ENCODE peak calls at places on chromosome 20, in four cellular contexts. D, R, H and L are unnamed samples.

GRCh38 chr20:4853004-4853403 is 131.3 kb downstream of the PRND start:
- DNase-seq in H (no peak), D (no peak), R (no peak), L (no peak)

GRCh38 chr20:14921546-14921945 is 584.1 kb upstream of the FLRT3 start:
- DNase-seq in R (no peak), D (no peak), H (no peak), L (no peak)

GRCh38 chr20:36644032-36644712 is 1.8 kb downstream of the SLA2 start:
- DNase-seq in D (no peak), R (no peak), H (no peak), L (no peak)

GRCh38 chr20:17315491-17316231 is 88.8 kb downstream of the PCSK2 start:
- DNase-seq in H (no peak), D (no peak), R (no peak), L (no peak)

GRCh38 chr20:46118481-46119020 is 437 bp downstream of the CD40 start:
- DNase-seq in H (no peak), D (no peak), R (no peak), L (no peak)

GRCh38 chr20:13960119-13960518 is 30.3 kb downstream of the SEL1L2 start:
- DNase-seq in R (no peak), D (no peak), H (no peak), L (no peak)

GRCh38 chr20:57566399-57566798 is 5.5 kb downstream of the PCK1 start:
- DNase-seq in H (no peak), R (no peak), D (no peak), L (no peak)

GRCh38 chr20:32201296-32201976 is 6.1 kb downstream of the PLAGL2 start:
- DNase-seq in D (no peak), R (no peak), H (no peak), L (no peak)

GRCh38 chr20:51092238-51092822 is 69.4 kb upstream of the KCNG1 start:
- DNase-seq in H (no peak), R (no peak), D (no peak), L (no peak)

GRCh38 chr20:54103067-54103761 is 32.8 kb upstream of the BCAS1 start:
- DNase-seq in R (no peak), H (peak; percentile 69), D (peak; percentile 80), L (peak; percentile 34)

GRCh38 chr20:23641936-23642751 is 4.4 kb upstream of the CST3 start:
- DNase-seq in H (no peak), D (no peak), R (no peak), L (no peak)

GRCh38 chr20:51979226-51979625 is 176.9 kb upstream of the SALL4 start:
- DNase-seq in D (no peak), R (no peak), H (no peak), L (no peak)

GRCh38 chr20:48800227-48800626 is 27.6 kb downstream of the PREX1 start:
- DNase-seq in R (no peak), H (no peak), D (no peak), L (no peak)

GRCh38 chr20:16491277-16491912 is 81.9 kb downstream of the KIF16B start:
- DNase-seq in D (no peak), R (peak; percentile 1), H (no peak), L (no peak)

GRCh38 chr20:10653593-10654288 is 20.1 kb downstream of the JAG1 start:
- DNase-seq in R (peak; percentile 50), H (no peak), D (no peak), L (no peak)

GRCh38 chr20:31555203-31555602 is 41.0 kb downstream of the HM13 start:
- DNase-seq in R (no peak), H (no peak), D (no peak), L (no peak)

GRCh38 chr20:49187330-49188100 is 619 bp downstream of the STAU1 start:
- DNase-seq in H (peak; percentile 42), D (peak; percentile 13), R (no peak), L (peak; percentile 41)

GRCh38 chr20:46894971-46895905 is 595 bp downstream of the EYA2 start:
- DNase-seq in R (no peak), H (no peak), D (no peak), L (no peak)

GRCh38 chr20:31602779-31603441 is 2.2 kb upstream of the ID1 start:
- DNase-seq in H (no peak), R (peak; percentile 51), D (peak; percentile 81), L (no peak)

GRCh38 chr20:15900443-15900842 is 672.8 kb downstream of the KIF16B start:
- DNase-seq in D (no peak), H (no peak), R (no peak), L (no peak)

GRCh38 chr20:44224651-44225050 is 14.1 kb upstream of the OSER1 start:
- DNase-seq in R (no peak), H (no peak), D (no peak), L (no peak)

GRCh38 chr20:44287272-44288097 is 23.5 kb downstream of the FITM2 start:
- DNase-seq in H (no peak), R (no peak), D (no peak), L (no peak)

GRCh38 chr20:23441850-23442313 is 2.4 kb downstream of the CSTL1 start:
- DNase-seq in H (peak; percentile 70), D (peak; percentile 57), R (peak; percentile 43), L (peak; percentile 57)

GRCh38 chr20:9359561-9360308 is 154.7 kb upstream of the LAMP5 start:
- DNase-seq in D (peak; percentile 3), H (peak; percentile 13), R (no peak), L (no peak)

GRCh38 chr20:8853805-8854338 is 215.0 kb upstream of the PLCB4 start:
- DNase-seq in R (peak; percentile 5), D (peak; percentile 30), H (peak; percentile 39), L (peak; percentile 27)

GRCh38 chr20:46709459-46710148 is at the start of gene SLC2A10:
- DNase-seq in D (no peak), R (no peak), H (peak; percentile 47), L (no peak)

GRCh38 chr20:20273281-20273680 is 94.6 kb upstream of the INSM1 start:
- DNase-seq in R (no peak), H (no peak), D (no peak), L (no peak)

GRCh38 chr20:22320245-22320915 is 264.0 kb downstream of the FOXA2 start:
- DNase-seq in H (no peak), D (no peak), R (no peak), L (no peak)
- TF ChIP-seq SPI1 in H (no peak), D (no peak), R (no peak), L (no peak)

GRCh38 chr20:41183831-41184230 is 46.5 kb downstream of the PLCG1 start:
- DNase-seq in D (no peak), R (no peak), H (no peak), L (no peak)

GRCh38 chr20:41187668-41188067 is 50.3 kb downstream of the PLCG1 start:
- DNase-seq in R (no peak), H (no peak), D (no peak), L (no peak)

GRCh38 chr20:41182296-41183212 is 45.2 kb downstream of the PLCG1 start:
- DNase-seq in D (no peak), H (no peak), R (no peak), L (no peak)

GRCh38 chr20:41183391-41183790 is 46.0 kb downstream of the PLCG1 start:
- DNase-seq in H (no peak), D (no peak), R (no peak), L (no peak)

DNA sequence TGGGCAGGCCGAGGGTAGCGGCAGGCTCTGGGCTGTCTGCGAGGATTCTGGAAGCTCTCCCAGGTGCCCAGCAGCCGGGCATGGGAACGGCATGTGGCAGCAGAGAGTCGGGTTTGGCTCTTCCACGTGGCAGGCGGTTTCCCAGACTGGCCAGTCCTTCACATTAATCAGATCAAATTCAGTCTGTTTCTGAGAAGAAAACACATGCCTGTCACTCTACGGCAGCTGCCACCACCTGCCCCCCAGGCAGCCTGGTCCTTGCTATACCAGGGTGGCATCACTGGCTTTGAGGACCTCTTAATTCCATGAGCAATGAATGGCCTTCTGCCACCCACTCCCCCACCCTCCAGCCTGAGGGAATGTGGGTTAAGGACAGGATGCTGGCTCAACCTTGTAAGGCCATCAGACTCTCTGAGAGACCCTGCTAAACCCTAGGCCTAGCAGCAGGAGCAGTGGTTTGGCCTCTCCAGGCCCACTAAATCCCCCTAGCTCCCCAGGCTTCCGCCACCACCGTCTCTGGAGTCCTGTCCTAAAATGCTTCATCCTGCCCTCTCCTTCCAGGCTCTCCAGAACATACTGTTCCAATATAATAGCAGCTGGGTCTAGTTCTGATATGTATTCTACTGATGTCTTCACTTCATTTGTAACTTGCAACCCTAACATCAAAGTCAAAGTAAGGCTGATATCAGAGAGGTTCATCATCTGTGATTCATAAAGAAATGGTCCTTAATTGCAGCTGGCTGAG is 47.8 kb downstream of the PLCG1 start:
- DNase-seq in H (no peak), R (no peak), D (no peak), L (no peak)
- TF ChIP-seq SPI1 in H (no peak), R (no peak), D (no peak), L (no peak)

DNA sequence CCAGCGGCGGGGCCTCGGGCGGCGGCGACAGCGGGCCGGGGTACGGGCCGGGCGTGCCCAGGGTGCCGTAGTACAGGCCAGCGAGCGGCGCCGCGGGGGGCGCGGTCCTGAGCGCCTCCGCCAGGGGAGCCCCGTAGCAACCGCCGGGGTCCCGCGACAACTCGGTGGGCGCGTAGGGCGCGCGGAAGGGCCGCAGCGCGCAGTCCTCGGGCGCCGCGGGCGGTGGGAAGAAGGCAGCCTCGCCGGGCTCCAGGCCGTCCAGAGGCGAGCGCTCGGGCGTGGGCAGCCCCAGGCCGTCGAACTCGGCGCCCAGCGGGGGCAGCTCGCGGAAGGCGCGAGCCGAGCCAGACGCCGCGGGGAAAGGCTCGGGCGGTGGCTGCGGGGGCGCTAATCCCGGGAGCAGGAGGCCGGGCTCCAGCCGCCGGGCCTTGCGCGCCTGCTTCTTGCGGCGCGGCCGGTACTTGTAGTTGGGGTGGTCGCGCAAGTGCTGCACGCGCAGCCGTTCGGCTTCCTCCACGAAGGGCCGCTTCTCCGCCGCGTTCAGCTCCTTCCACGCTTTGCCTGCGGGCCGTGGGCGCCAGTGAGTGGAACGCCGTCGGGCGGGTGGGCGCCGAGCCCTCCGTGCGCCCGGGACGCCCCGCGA is 916 bp downstream of the SOX18 start:
- DNase-seq in H (no peak), R (no peak), D (no peak), L (no peak)
- TF ChIP-seq SPI1 in H (no peak), R (no peak), D (no peak), L (no peak)

GRCh38 chr20:1707588-1708449 is 50.2 kb upstream of the SIRPG start:
- DNase-seq in R (no peak), D (peak; percentile 80), H (peak; percentile 38), L (no peak)
- TF ChIP-seq SPI1 in R (no peak), D (peak; percentile 50), H (no peak), L (no peak)

GRCh38 chr20:25632940-25633790 is 9.4 kb upstream of the NANP start:
- DNase-seq in D (no peak), H (no peak), R (no peak), L (no peak)
- TF ChIP-seq SPI1 in D (no peak), H (no peak), R (no peak), L (no peak)

DNA sequence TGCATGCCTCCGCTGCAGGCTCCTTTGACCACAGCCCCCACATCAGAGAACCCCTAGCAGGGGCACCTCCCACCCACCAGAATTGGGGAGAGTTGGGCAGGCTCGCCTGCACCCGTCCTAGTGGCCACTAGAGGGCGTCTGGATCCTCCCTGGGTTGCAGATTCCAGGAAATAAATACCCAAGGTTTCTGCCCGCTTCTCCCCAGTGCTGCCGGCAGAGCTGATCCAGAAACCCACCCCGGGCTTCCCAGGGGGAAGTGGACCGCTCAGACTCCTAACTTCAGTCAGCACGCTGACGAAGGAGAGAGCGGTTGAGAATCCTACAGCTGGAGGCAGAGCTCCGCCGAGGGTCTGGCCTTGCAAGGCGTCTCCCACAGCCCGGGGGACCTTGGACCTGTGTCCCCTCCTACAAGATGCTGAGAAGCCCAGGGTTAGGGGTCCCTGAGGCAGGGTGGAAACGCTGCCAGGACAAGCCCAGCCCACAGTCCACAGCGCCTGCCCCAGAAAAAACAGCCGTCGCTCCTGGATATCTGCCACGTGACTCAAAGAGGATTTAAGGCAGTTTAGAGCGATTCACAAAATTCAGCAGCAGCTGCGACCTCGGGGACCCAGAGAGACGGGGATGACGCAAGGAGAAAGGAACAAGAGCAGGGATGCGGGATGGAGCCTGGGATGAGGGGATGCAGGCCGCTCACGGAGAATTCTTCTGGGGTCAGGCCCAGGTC is 32.6 kb upstream of the PHACTR3 start:
- DNase-seq in R (no peak), H (peak; percentile 77), D (peak; percentile 52), L (peak; percentile 74)
- TF ChIP-seq SPI1 in R (no peak), H (no peak), D (no peak), L (no peak)